ENCODE peak calls at places on chromosomes 11 and 22, in five cellular contexts. One of them, this sample, is unnamed.

GRCh38 chr22:17912942-17913704 is 111.2 kb downstream of the MICAL3 start:
- DNase-seq in left ventricle myocardium inferior: no peak
- DNase-seq in activated CD4-positive, alpha-beta T cell treated with anti-CD3 and anti-CD28 coated beads, Interleukin-2, amount 10 ng/mL, durations not matched to agents 7 days and 5 days: no peak
- DNase-seq in GM10248: no peak
- DNase-seq in Caki2: no peak
- DNase-seq in this sample: no peak

GRCh38 chr11:88332851-88333250 is 4.7 kb downstream of the CTSC start:
- DNase-seq in left ventricle myocardium inferior: no peak
- DNase-seq in activated CD4-positive, alpha-beta T cell treated with anti-CD3 and anti-CD28 coated beads, Interleukin-2, amount 10 ng/mL, durations not matched to agents 7 days and 5 days: no peak
- DNase-seq in GM10248: no peak
- DNase-seq in Caki2: no peak
- DNase-seq in this sample: no peak

GRCh38 chr11:45104006-45104789 is 42.2 kb upstream of the PRDM11 start:
- DNase-seq in left ventricle myocardium inferior: no peak
- DNase-seq in activated CD4-positive, alpha-beta T cell treated with anti-CD3 and anti-CD28 coated beads, Interleukin-2, amount 10 ng/mL, durations not matched to agents 7 days and 5 days: no peak
- DNase-seq in GM10248: no peak
- DNase-seq in Caki2: no peak
- DNase-seq in this sample: no peak

GRCh38 chr22:38657248-38657909 is 941 bp downstream of the CBY1 start:
- DNase-seq in left ventricle myocardium inferior: no peak
- DNase-seq in activated CD4-positive, alpha-beta T cell treated with anti-CD3 and anti-CD28 coated beads, Interleukin-2, amount 10 ng/mL, durations not matched to agents 7 days and 5 days: peak
- DNase-seq in GM10248: peak
- DNase-seq in Caki2: peak
- DNase-seq in this sample: no peak

GRCh38 chr11:44327730-44328691 is 18.1 kb upstream of the ALX4 start:
- DNase-seq in left ventricle myocardium inferior: no peak
- DNase-seq in activated CD4-positive, alpha-beta T cell treated with anti-CD3 and anti-CD28 coated beads, Interleukin-2, amount 10 ng/mL, durations not matched to agents 7 days and 5 days: no peak
- DNase-seq in GM10248: no peak
- DNase-seq in Caki2: no peak
- DNase-seq in this sample: no peak

GRCh38 chr11:117535201-117535869 is 207.7 kb downstream of the CEP164 start:
- DNase-seq in left ventricle myocardium inferior: peak
- DNase-seq in activated CD4-positive, alpha-beta T cell treated with anti-CD3 and anti-CD28 coated beads, Interleukin-2, amount 10 ng/mL, durations not matched to agents 7 days and 5 days: no peak
- DNase-seq in GM10248: no peak
- DNase-seq in Caki2: no peak
- DNase-seq in this sample: no peak

GRCh38 chr22:46171940-46172339 is 21.6 kb downstream of the PPARA start:
- DNase-seq in left ventricle myocardium inferior: no peak
- DNase-seq in activated CD4-positive, alpha-beta T cell treated with anti-CD3 and anti-CD28 coated beads, Interleukin-2, amount 10 ng/mL, durations not matched to agents 7 days and 5 days: no peak
- DNase-seq in GM10248: no peak
- DNase-seq in Caki2: no peak
- DNase-seq in this sample: no peak

GRCh38 chr11:130462101-130462885 is 13.8 kb downstream of the ADAMTS15 start:
- DNase-seq in left ventricle myocardium inferior: no peak
- DNase-seq in activated CD4-positive, alpha-beta T cell treated with anti-CD3 and anti-CD28 coated beads, Interleukin-2, amount 10 ng/mL, durations not matched to agents 7 days and 5 days: no peak
- DNase-seq in GM10248: no peak
- DNase-seq in Caki2: no peak
- DNase-seq in this sample: no peak

GRCh38 chr11:76056881-76057280 is 149.4 kb downstream of the WNT11 start:
- DNase-seq in left ventricle myocardium inferior: no peak
- DNase-seq in activated CD4-positive, alpha-beta T cell treated with anti-CD3 and anti-CD28 coated beads, Interleukin-2, amount 10 ng/mL, durations not matched to agents 7 days and 5 days: no peak
- DNase-seq in GM10248: no peak
- DNase-seq in Caki2: no peak
- DNase-seq in this sample: no peak

GRCh38 chr22:32731372-32731771 is 70.1 kb upstream of the TIMP3 start:
- DNase-seq in left ventricle myocardium inferior: no peak
- DNase-seq in activated CD4-positive, alpha-beta T cell treated with anti-CD3 and anti-CD28 coated beads, Interleukin-2, amount 10 ng/mL, durations not matched to agents 7 days and 5 days: no peak
- DNase-seq in GM10248: no peak
- DNase-seq in Caki2: no peak
- DNase-seq in this sample: no peak

GRCh38 chr11:72969894-72970335 is 155.7 kb downstream of the ATG16L2 start:
- DNase-seq in left ventricle myocardium inferior: no peak
- DNase-seq in activated CD4-positive, alpha-beta T cell treated with anti-CD3 and anti-CD28 coated beads, Interleukin-2, amount 10 ng/mL, durations not matched to agents 7 days and 5 days: peak
- DNase-seq in GM10248: peak
- DNase-seq in Caki2: no peak
- DNase-seq in this sample: peak

GRCh38 chr11:133153031-133153430 is 379.3 kb downstream of the OPCML start:
- DNase-seq in left ventricle myocardium inferior: no peak
- DNase-seq in activated CD4-positive, alpha-beta T cell treated with anti-CD3 and anti-CD28 coated beads, Interleukin-2, amount 10 ng/mL, durations not matched to agents 7 days and 5 days: no peak
- DNase-seq in GM10248: no peak
- DNase-seq in Caki2: no peak
- DNase-seq in this sample: no peak

GRCh38 chr11:110121204-110121603 is 28.0 kb downstream of the ZC3H12C start:
- DNase-seq in left ventricle myocardium inferior: no peak
- DNase-seq in activated CD4-positive, alpha-beta T cell treated with anti-CD3 and anti-CD28 coated beads, Interleukin-2, amount 10 ng/mL, durations not matched to agents 7 days and 5 days: no peak
- DNase-seq in GM10248: no peak
- DNase-seq in Caki2: no peak
- DNase-seq in this sample: no peak

GRCh38 chr11:78941226-78941851 is 366.7 kb upstream of the NARS2 start:
- DNase-seq in left ventricle myocardium inferior: no peak
- DNase-seq in activated CD4-positive, alpha-beta T cell treated with anti-CD3 and anti-CD28 coated beads, Interleukin-2, amount 10 ng/mL, durations not matched to agents 7 days and 5 days: no peak
- DNase-seq in GM10248: no peak
- DNase-seq in Caki2: no peak
- DNase-seq in this sample: no peak

GRCh38 chr11:64186205-64187165 is 514 bp downstream of the STIP1 start:
- DNase-seq in left ventricle myocardium inferior: no peak
- DNase-seq in activated CD4-positive, alpha-beta T cell treated with anti-CD3 and anti-CD28 coated beads, Interleukin-2, amount 10 ng/mL, durations not matched to agents 7 days and 5 days: peak
- DNase-seq in GM10248: peak
- DNase-seq in Caki2: peak
- DNase-seq in this sample: no peak

GRCh38 chr11:12864316-12865156 is 144.6 kb upstream of the RASSF10 start:
- DNase-seq in left ventricle myocardium inferior: no peak
- DNase-seq in activated CD4-positive, alpha-beta T cell treated with anti-CD3 and anti-CD28 coated beads, Interleukin-2, amount 10 ng/mL, durations not matched to agents 7 days and 5 days: no peak
- DNase-seq in GM10248: no peak
- DNase-seq in Caki2: no peak
- DNase-seq in this sample: peak

GRCh38 chr11:14898286-14899086 is 6.5 kb upstream of the CYP2R1 start:
- DNase-seq in left ventricle myocardium inferior: no peak
- DNase-seq in activated CD4-positive, alpha-beta T cell treated with anti-CD3 and anti-CD28 coated beads, Interleukin-2, amount 10 ng/mL, durations not matched to agents 7 days and 5 days: no peak
- DNase-seq in GM10248: no peak
- DNase-seq in Caki2: no peak
- DNase-seq in this sample: no peak

GRCh38 chr11:72781313-72782080 is 12.3 kb downstream of the STARD10 start:
- DNase-seq in left ventricle myocardium inferior: peak
- DNase-seq in activated CD4-positive, alpha-beta T cell treated with anti-CD3 and anti-CD28 coated beads, Interleukin-2, amount 10 ng/mL, durations not matched to agents 7 days and 5 days: peak
- DNase-seq in GM10248: peak
- DNase-seq in Caki2: no peak
- DNase-seq in this sample: no peak

GRCh38 chr22:37465721-37466120 is 20.5 kb downstream of the MFNG start:
- DNase-seq in left ventricle myocardium inferior: no peak
- DNase-seq in activated CD4-positive, alpha-beta T cell treated with anti-CD3 and anti-CD28 coated beads, Interleukin-2, amount 10 ng/mL, durations not matched to agents 7 days and 5 days: no peak
- DNase-seq in GM10248: no peak
- DNase-seq in Caki2: no peak
- DNase-seq in this sample: no peak

GRCh38 chr22:18970948-18971315 is 34.8 kb upstream of the PRODH start:
- DNase-seq in left ventricle myocardium inferior: no peak
- DNase-seq in activated CD4-positive, alpha-beta T cell treated with anti-CD3 and anti-CD28 coated beads, Interleukin-2, amount 10 ng/mL, durations not matched to agents 7 days and 5 days: no peak
- DNase-seq in GM10248: no peak
- DNase-seq in Caki2: no peak
- DNase-seq in this sample: no peak

GRCh38 chr11:76609736-76610370 is 60.7 kb downstream of the LRRC32 start:
- DNase-seq in left ventricle myocardium inferior: no peak
- DNase-seq in activated CD4-positive, alpha-beta T cell treated with anti-CD3 and anti-CD28 coated beads, Interleukin-2, amount 10 ng/mL, durations not matched to agents 7 days and 5 days: no peak
- DNase-seq in GM10248: no peak
- DNase-seq in Caki2: no peak
- DNase-seq in this sample: no peak